ENCODE peak calls at places on chromosomes 11 and 22, in nine cellular contexts. H is H1, P is suprapubic skin, I is prostate gland, M is GM12891, S is ovary, C is A549, F is endothelial cell of umbilical vein, X is stomach. O is an unnamed sample.
A peak's percentile ranks its signal among the peaks of the same experiment; 100 is the strongest.

GRCh38 chr11:69874984-69875673 is 55.9 kb upstream of the FGF3 start:
- DNase-seq in H (no peak), P (peak; percentile 44), I (no peak), M (no peak), S (no peak), C (no peak), F (no peak), X (no peak), O (no peak)

GRCh38 chr11:1073261-1073724 is 1.4 kb upstream of the MUC2 start:
- DNase-seq in H (no peak), P (peak; percentile 74), I (peak; percentile 79), M (no peak), S (peak; percentile 17), C (peak; percentile 53), F (peak; percentile 62), X (peak; percentile 88), O (no peak)

GRCh38 chr22:47195676-47196492 is 433.4 kb downstream of the TBC1D22A start:
- DNase-seq in H (no peak), P (peak; percentile 51), I (no peak), M (no peak), S (no peak), C (no peak), F (no peak), X (peak; percentile 18), O (no peak)

GRCh38 chr11:13188179-13188578 is 89.4 kb upstream of the BMAL1 start:
- DNase-seq in H (no peak), P (no peak), I (no peak), M (no peak), S (no peak), C (no peak), F (no peak), X (no peak), O (no peak)

GRCh38 chr22:26364066-26365015 is 64.7 kb upstream of the ASPHD2 start:
- DNase-seq in H (peak; percentile 63), P (no peak), I (peak; percentile 25), M (peak; percentile 34), S (peak; percentile 21), C (peak; percentile 36), F (peak; percentile 75), X (peak; percentile 60), O (peak; percentile 84)

GRCh38 chr11:80733776-80734175 is 1292.9 kb upstream of the TENM4 start:
- DNase-seq in H (no peak), P (no peak), I (no peak), M (no peak), S (no peak), C (no peak), F (no peak), X (no peak), O (no peak)

GRCh38 chr22:32579533-32580220 is 105.1 kb downstream of the FBXO7 start:
- DNase-seq in H (no peak), P (no peak), I (no peak), M (no peak), S (no peak), C (no peak), F (no peak), X (no peak), O (no peak)

GRCh38 chr11:39139581-39139980 is 2319.9 kb downstream of the LRRC4C start:
- DNase-seq in H (no peak), P (no peak), I (no peak), M (no peak), S (no peak), C (no peak), F (no peak), X (no peak), O (no peak)

GRCh38 chr11:13868710-13869403 is 93.7 kb upstream of the SPON1 start:
- DNase-seq in H (no peak), P (no peak), I (no peak), M (no peak), S (no peak), C (no peak), F (no peak), X (no peak), O (no peak)

GRCh38 chr11:69486773-69487266 is 5.4 kb downstream of the LINC01488 start:
- DNase-seq in H (no peak), P (no peak), I (no peak), M (no peak), S (no peak), C (no peak), F (no peak), X (no peak), O (no peak)

GRCh38 chr11:114059278-114059983 is at the start of gene ZBTB16:
- DNase-seq in H (peak; percentile 61), P (peak; percentile 93), I (peak; percentile 88), M (no peak), S (peak; percentile 92), C (no peak), F (peak; percentile 83), X (peak; percentile 86), O (peak; percentile 52)

GRCh38 chr22:38291201-38291777 is 18.5 kb upstream of the TMEM184B start:
- DNase-seq in H (no peak), P (no peak), I (no peak), M (no peak), S (no peak), C (no peak), F (no peak), X (no peak), O (no peak)

GRCh38 chr11:777288-778255 is at the start of gene GATD1:
- DNase-seq in H (no peak), P (peak; percentile 93), I (peak; percentile 86), M (peak; percentile 100), S (peak; percentile 92), C (peak; percentile 96), F (peak; percentile 84), X (peak; percentile 95), O (peak; percentile 92)

GRCh38 chr22:21669026-21669425 is 3.2 kb downstream of the PPIL2 start:
- DNase-seq in H (no peak), P (no peak), I (no peak), M (no peak), S (no peak), C (no peak), F (no peak), X (no peak), O (no peak)

GRCh38 chr11:72617080-72617744 is 57.0 kb downstream of the PDE2A start:
- DNase-seq in H (no peak), P (no peak), I (no peak), M (no peak), S (peak; percentile 53), C (no peak), F (no peak), X (no peak), O (no peak)
- TF ChIP-seq POLR2A in H (no peak), P (no peak), I (no peak), M (no peak), S (no peak), C (no peak), F (no peak), X (no peak), O (no peak)

GRCh38 chr11:108222686-108223448 is at the start of gene ATM:
- DNase-seq in H (peak; percentile 98), P (peak; percentile 99), I (peak; percentile 99), M (peak; percentile 57), S (peak; percentile 99), C (peak; percentile 75), F (peak; percentile 100), X (peak; percentile 99), O (peak; percentile 99)

GRCh38 chr11:108224908-108225786 is 2.3 kb downstream of the ATM start:
- DNase-seq in H (no peak), P (no peak), I (no peak), M (no peak), S (no peak), C (no peak), F (no peak), X (no peak), O (peak; percentile 8)

GRCh38 chr11:108224366-108224765 is 1.5 kb downstream of the ATM start:
- DNase-seq in H (no peak), P (no peak), I (no peak), M (no peak), S (no peak), C (no peak), F (no peak), X (no peak), O (no peak)

GRCh38 chr11:108221981-108222685 is at the start of gene NPAT:
- DNase-seq in H (no peak), P (no peak), I (no peak), M (no peak), S (no peak), C (no peak), F (no peak), X (peak; percentile 31), O (peak; percentile 83)

GRCh38 chr11:108223449-108224149 is 732 bp downstream of the ATM start:
- DNase-seq in H (no peak), P (no peak), I (no peak), M (no peak), S (no peak), C (no peak), F (no peak), X (no peak), O (peak; percentile 91)
- TF ChIP-seq POLR2A in H (no peak), P (no peak), I (no peak), M (peak; percentile 28), S (no peak), C (no peak), F (no peak), X (no peak), O (no peak)

GRCh38 chr22:45923812-45924211 is 53.1 kb downstream of the WNT7B start:
- DNase-seq in H (no peak), P (no peak), I (no peak), M (no peak), S (no peak), C (no peak), F (no peak), X (no peak), O (no peak)

GRCh38 chr22:45923212-45923611 is 53.8 kb downstream of the WNT7B start:
- DNase-seq in H (no peak), P (no peak), I (no peak), M (no peak), S (no peak), C (no peak), F (no peak), X (no peak), O (no peak)

GRCh38 chr22:45919504-45920286 is 57.3 kb downstream of the WNT7B start:
- DNase-seq in H (no peak), P (no peak), I (peak; percentile 71), M (no peak), S (no peak), C (no peak), F (no peak), X (peak; percentile 72), O (no peak)

GRCh38 chr22:45922661-45923060 is 54.3 kb downstream of the WNT7B start:
- DNase-seq in H (no peak), P (no peak), I (no peak), M (no peak), S (no peak), C (no peak), F (no peak), X (no peak), O (no peak)

DNA sequence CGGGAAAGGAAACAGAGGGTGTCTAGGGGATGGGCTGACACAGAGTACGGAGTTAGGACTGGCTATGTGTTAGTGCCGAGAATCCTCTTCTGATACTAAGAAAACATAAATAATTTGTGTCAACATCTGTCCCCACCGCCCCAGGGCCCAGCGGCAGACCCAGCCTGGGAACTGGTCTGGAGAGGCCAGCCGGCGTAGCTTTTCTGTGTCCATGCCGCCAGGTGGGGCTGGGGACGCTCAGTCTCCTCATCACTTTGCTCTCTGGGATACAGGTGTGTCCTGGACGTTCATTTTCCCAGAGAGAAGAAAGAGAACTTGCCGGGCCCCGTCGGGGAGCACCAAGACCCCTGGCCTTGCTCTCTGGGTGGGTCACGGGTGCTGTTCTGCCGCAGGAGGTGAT is 54.7 kb downstream of the WNT7B start:
- DNase-seq in H (no peak), P (no peak), I (no peak), M (no peak), S (no peak), C (no peak), F (no peak), X (no peak), O (no peak)
- TF ChIP-seq POLR2A in H (no peak), P (no peak), I (no peak), M (no peak), S (no peak), C (no peak), F (no peak), X (no peak), O (no peak)

GRCh38 chr11:104968365-104968855 is at the start of gene CASP4:
- DNase-seq in H (no peak), P (no peak), I (peak; percentile 55), M (no peak), S (peak; percentile 33), C (peak; percentile 1), F (peak; percentile 93), X (no peak), O (peak; percentile 45)
- TF ChIP-seq POLR2A in H (no peak), P (peak; percentile 61), I (no peak), M (no peak), S (peak; percentile 59), C (no peak), F (peak; percentile 56), X (no peak), O (peak; percentile 52)